ENCODE peak calls at places on chromosomes 5 and 9, in four cellular contexts. E is right lobe of liver, V is psoas muscle, N is GM23248. Z is an unnamed sample. For H3K4me1, the result is how much of the 10 kb centered on the place peaks cover.

GRCh38 chr9:1939926-1940368 is 75.2 kb upstream of the SMARCA2 start:
- DNase-seq in E (no peak), V (no peak), N (peak), Z (no peak)

GRCh38 chr5:54180616-54181015 is 129.8 kb downstream of the ARL15 start:
- DNase-seq in E (no peak), V (no peak), N (peak), Z (no peak)

GRCh38 chr5:157740211-157740610 is 3.3 kb upstream of the LSM11 start:
- DNase-seq in E (no peak), V (no peak), N (peak), Z (no peak)

GRCh38 chr5:5335708-5336211 is 86.7 kb upstream of the ICE1 start:
- DNase-seq in E (no peak), V (no peak), N (peak), Z (no peak)

GRCh38 chr5:178869577-178869976 is 9.8 kb downstream of the ZNF354B start:
- DNase-seq in E (no peak), V (no peak), N (no peak), Z (no peak)

GRCh38 chr5:37838933-37839341 is 904 bp downstream of the GDNF start:
- DNase-seq in E (no peak), V (no peak), N (peak), Z (no peak)

GRCh38 chr5:127243011-127243410 is 47.6 kb upstream of the MEGF10 start:
- DNase-seq in E (no peak), V (no peak), N (no peak), Z (no peak)

GRCh38 chr9:6605202-6605601 is 40.3 kb downstream of the GLDC start:
- DNase-seq in E (no peak), V (no peak), N (no peak), Z (no peak)

GRCh38 chr9:92763721-92764380 is 782 bp downstream of the BICD2 start:
- DNase-seq in E (no peak), V (peak), N (peak), Z (no peak)

GRCh38 chr5:172107606-172108005 is 80.4 kb downstream of the STK10 start:
- DNase-seq in E (no peak), V (no peak), N (peak), Z (no peak)

GRCh38 chr5:154236011-154236410 is 45.5 kb downstream of the GALNT10 start:
- DNase-seq in E (no peak), V (no peak), N (no peak), Z (no peak)

GRCh38 chr9:97109194-97109811 is 70.4 kb upstream of the CTSV start:
- DNase-seq in E (no peak), V (no peak), N (peak), Z (no peak)

GRCh38 chr9:22154064-22154463 is 145.0 kb upstream of the CDKN2B start:
- DNase-seq in E (no peak), V (no peak), N (no peak), Z (no peak)

GRCh38 chr9:75146229-75146628 is 57.9 kb downstream of the OSTF1 start:
- DNase-seq in E (no peak), V (no peak), N (peak), Z (no peak)

GRCh38 chr5:129857124-129857523 is 47.1 kb upstream of the CHSY3 start:
- DNase-seq in E (no peak), V (no peak), N (no peak), Z (no peak)

GRCh38 chr9:95497772-95498171 is 19.0 kb downstream of the PTCH1 start:
- DNase-seq in E (no peak), V (no peak), N (peak), Z (no peak)

GRCh38 chr9:31390352-31391025 is 994.0 kb upstream of the ACO1 start:
- DNase-seq in E (no peak), V (no peak), N (no peak), Z (no peak)

GRCh38 chr9:120486347-120486746 is 93.6 kb downstream of the CDK5RAP2 start:
- DNase-seq in E (peak), V (no peak), N (peak), Z (no peak)

GRCh38 chr9:24413651-24414050 is 132.0 kb downstream of the IZUMO3 start:
- DNase-seq in E (no peak), V (no peak), N (peak), Z (no peak)

GRCh38 chr9:136499935-136500910 is 17.4 kb upstream of the SEC16A start:
- DNase-seq in E (no peak), V (no peak), N (no peak), Z (no peak)

GRCh38 chr9:136496801-136497620 is 14.2 kb upstream of the SEC16A start:
- DNase-seq in E (no peak), V (no peak), N (no peak), Z (no peak)

GRCh38 chr9:136496181-136496580 is 13.3 kb upstream of the SEC16A start:
- DNase-seq in E (no peak), V (no peak), N (no peak), Z (no peak)

GRCh38 chr9:136499071-136499934 is 16.5 kb upstream of the SEC16A start:
- DNase-seq in E (no peak), V (no peak), N (no peak), Z (no peak)

GRCh38 chr9:136497916-136498695 is 15.3 kb upstream of the SEC16A start:
- DNase-seq in E (no peak), V (no peak), N (no peak), Z (no peak)
- H3K4me1 ChIP-seq in E (under half), V (under half), N (under half), Z (under half)

GRCh38 chr9:27485158-27485557 is 38.9 kb upstream of the IFNK start:
- DNase-seq in E (no peak), V (no peak), N (no peak), Z (no peak)

GRCh38 chr9:27487927-27488326 is 36.2 kb upstream of the IFNK start:
- DNase-seq in E (no peak), V (no peak), N (no peak), Z (no peak)

GRCh38 chr9:27482709-27483108 is 41.4 kb upstream of the IFNK start:
- DNase-seq in E (no peak), V (no peak), N (no peak), Z (no peak)

GRCh38 chr9:27487128-27487527 is 37.0 kb upstream of the IFNK start:
- DNase-seq in E (no peak), V (no peak), N (no peak), Z (no peak)

DNA sequence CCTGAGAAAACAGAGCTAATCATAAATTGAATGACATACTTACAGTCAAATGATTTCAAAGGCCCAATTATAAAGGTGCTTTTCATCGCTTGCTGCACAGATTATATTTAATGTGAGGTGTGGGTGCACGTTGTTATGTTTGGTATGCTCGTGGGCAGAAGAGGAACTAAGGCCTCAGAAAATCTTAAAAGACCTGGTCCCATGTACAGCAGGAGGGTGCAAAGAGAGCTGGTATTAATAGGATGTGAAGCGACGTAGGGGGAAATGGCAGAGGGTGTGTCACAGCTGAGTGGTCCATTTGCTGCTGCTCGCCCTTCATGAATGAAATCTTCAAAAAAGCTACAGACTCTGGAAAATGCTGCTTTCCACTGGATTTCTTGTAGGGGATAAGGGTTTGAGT is 40.5 kb upstream of the IFNK start:
- DNase-seq in E (no peak), V (no peak), N (no peak), Z (no peak)
- H3K4me1 ChIP-seq in E (under half), V (under half), N (under half), Z (under half)

GRCh38 chr5:80215523-80215922 is 40.3 kb downstream of the SERINC5 start:
- DNase-seq in E (peak), V (no peak), N (no peak), Z (no peak)
- H3K4me1 ChIP-seq in E (half or more), V (under half), N (under half), Z (under half)

GRCh38 chr9:128913048-128913900 is 7.5 kb upstream of the PHYHD1 start:
- DNase-seq in E (no peak), V (no peak), N (peak), Z (no peak)

GRCh38 chr9:128910906-128911305 is 9.9 kb upstream of the PHYHD1 start:
- DNase-seq in E (no peak), V (no peak), N (no peak), Z (no peak)

GRCh38 chr9:128911529-128912035 is 9.2 kb upstream of the PHYHD1 start:
- DNase-seq in E (peak), V (peak), N (peak), Z (peak)

GRCh38 chr9:128913995-128914772 is 6.6 kb upstream of the PHYHD1 start:
- DNase-seq in E (no peak), V (no peak), N (no peak), Z (no peak)

GRCh38 chr9:128912270-128912853 is 8.4 kb upstream of the PHYHD1 start:
- DNase-seq in E (no peak), V (no peak), N (peak), Z (no peak)
- H3K4me1 ChIP-seq in E (under half), V (half or more), N (under half), Z (half or more)

GRCh38 chr5:93604119-93604963 is 21.3 kb downstream of the NR2F1 start:
- DNase-seq in E (no peak), V (peak), N (peak), Z (no peak)
- H3K4me1 ChIP-seq in E (under half), V (under half), N (under half), Z (under half)

GRCh38 chr9:134475051-134475790 is 149.0 kb downstream of the RXRA start:
- DNase-seq in E (no peak), V (peak), N (peak), Z (no peak)

GRCh38 chr9:134477927-134478326 is 151.7 kb downstream of the RXRA start:
- DNase-seq in E (no peak), V (peak), N (peak), Z (peak)

GRCh38 chr9:134476256-134476941 is 150.1 kb downstream of the RXRA start:
- DNase-seq in E (no peak), V (peak), N (no peak), Z (no peak)

GRCh38 chr9:134476942-134477335 is 150.7 kb downstream of the RXRA start:
- DNase-seq in E (no peak), V (peak), N (no peak), Z (no peak)

GRCh38 chr9:134477342-134477925 is 151.2 kb downstream of the RXRA start:
- DNase-seq in E (no peak), V (peak), N (no peak), Z (no peak)
- H3K4me1 ChIP-seq in E (under half), V (under half), N (under half), Z (under half)

GRCh38 chr9:129343119-129343696 is 165.1 kb upstream of the IER5L start:
- DNase-seq in E (no peak), V (no peak), N (no peak), Z (no peak)

GRCh38 chr9:129343697-129344375 is 165.8 kb upstream of the IER5L start:
- DNase-seq in E (peak), V (peak), N (no peak), Z (no peak)

GRCh38 chr9:129346046-129346445 is 168.0 kb upstream of the IER5L start:
- DNase-seq in E (no peak), V (no peak), N (no peak), Z (no peak)

GRCh38 chr9:129342591-129342990 is 164.5 kb upstream of the IER5L start:
- DNase-seq in E (no peak), V (no peak), N (no peak), Z (no peak)

DNA sequence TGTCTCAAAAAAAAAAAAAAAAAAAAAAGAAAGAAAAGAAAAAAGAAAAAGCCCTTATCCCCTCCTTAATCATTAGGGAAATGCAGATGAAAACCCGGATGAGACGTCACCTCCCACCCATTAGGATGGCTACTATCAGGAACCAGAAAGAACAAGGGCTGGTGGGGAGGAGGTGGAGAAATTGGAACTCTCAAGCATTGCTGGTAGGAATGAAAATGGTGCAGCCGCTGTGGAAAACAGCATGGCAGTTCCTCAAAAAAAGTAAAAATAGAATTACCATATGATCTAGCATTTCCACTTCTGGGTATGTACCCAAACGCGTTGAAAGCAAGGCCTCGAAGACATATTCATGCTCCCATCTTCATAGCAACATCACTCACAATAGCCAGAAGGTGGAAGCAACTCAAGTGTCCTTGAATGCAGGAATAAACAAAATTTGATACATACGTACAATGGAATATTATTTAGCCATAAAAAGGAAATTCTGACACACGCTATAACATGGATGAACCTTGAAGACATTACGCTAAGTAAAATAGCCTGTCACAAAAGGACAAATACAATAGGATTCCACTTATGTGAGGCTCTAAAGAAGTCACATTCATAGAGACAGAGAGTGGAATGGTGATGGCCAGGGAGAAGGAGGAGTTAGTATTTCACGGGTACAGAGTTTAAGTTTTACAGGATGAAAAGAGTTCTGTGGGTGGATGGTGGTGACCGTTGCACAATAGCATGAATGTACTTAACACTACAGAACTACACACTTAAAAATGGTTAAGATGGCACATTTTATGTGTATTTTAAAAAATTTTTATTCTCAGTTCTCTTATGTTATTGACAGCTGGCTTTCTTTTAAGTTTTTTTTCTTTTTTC is 166.8 kb upstream of the IER5L start:
- DNase-seq in E (no peak), V (no peak), N (no peak), Z (no peak)
- H3K4me1 ChIP-seq in E (under half), V (under half), N (under half), Z (under half)

DNA sequence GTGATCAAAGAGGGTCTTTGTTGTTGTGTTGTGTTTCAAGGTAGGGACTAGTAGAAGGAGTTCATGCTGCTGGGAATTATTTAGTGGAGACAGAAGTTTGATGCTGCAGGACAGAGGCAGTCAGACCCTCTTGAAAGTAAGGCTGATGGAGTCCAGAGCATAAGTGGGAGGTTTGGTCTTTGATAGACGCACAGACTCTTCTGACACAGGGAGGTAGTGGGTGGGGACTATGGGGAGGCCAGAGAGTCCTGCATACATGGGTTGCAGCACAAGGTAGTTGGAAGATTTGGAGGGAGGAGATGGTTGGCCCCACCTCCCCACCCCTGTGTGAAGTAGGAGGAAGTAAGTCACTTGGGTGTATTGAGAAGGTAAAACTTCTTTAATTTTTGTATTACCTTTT is 2.4 kb upstream of the CCDC112 start:
- DNase-seq in E (no peak), V (no peak), N (no peak), Z (no peak)
- H3K4me1 ChIP-seq in E (under half), V (under half), N (under half), Z (under half)

DNA sequence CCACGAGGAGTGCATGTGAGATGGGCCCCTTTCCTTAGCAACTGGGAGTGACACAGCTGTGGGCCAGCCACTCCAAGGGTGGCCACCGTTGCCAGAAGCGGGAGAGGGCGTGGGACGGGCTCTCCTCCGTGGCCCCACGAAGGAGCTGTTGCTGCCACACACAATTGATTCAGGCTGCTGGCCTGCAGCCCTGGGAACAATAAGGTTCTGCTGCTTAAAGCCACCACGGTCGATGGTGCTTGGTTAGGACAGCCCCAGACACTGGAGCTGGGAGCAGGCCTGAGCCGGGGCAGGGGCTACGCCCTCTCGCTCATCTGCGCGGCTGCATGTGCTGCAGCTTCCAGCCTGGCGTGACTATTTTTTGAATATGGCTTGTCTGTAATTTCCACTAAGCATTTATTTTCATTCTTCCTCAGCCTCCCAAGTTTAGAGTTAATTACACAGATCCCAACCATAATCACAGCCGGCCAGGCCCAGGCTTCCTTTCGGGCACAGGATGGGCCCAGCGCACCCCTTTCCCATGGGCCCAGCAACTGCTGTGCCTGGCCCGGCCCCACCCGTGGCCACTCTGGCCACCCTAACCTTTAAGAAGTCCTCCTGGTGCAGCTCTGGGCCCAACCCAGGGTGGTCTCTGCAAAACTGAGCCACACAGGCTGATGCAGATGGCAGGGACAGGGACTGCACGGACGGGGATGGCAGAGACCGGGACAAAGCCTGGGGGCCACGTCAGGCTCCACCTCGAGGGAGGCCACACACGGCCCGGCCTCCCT is 49.7 kb downstream of the VAV2 start:
- DNase-seq in E (no peak), V (peak), N (no peak), Z (no peak)
- H3K4me1 ChIP-seq in E (under half), V (under half), N (under half), Z (under half)

Z was measured in thoracic aorta.